ENCODE peak calls at places on chromosomes 3 and 15, in five cellular contexts. One of them, this sample, is unnamed.

GRCh38 chr15:73550190-73550589 is 83.0 kb downstream of the NPTN start:
- DNase-seq in H1: no peak
- DNase-seq in GM12878: no peak
- DNase-seq in SK-N-SH: no peak
- DNase-seq in HepG2: no peak
- DNase-seq in this sample: no peak

GRCh38 chr15:70608156-70608555 is 155.2 kb downstream of the UACA start:
- DNase-seq in SK-N-SH: no peak
- DNase-seq in H1: no peak
- DNase-seq in GM12878: no peak
- DNase-seq in HepG2: no peak
- DNase-seq in this sample: no peak

GRCh38 chr3:180932819-180933218 is 20.3 kb downstream of the FXR1 start:
- DNase-seq in HepG2: no peak
- DNase-seq in GM12878: no peak
- DNase-seq in SK-N-SH: no peak
- DNase-seq in H1: no peak
- DNase-seq in this sample: no peak

GRCh38 chr3:48503406-48504050 is 446 bp downstream of the SHISA5 start:
- DNase-seq in GM12878: no peak
- DNase-seq in SK-N-SH: no peak
- DNase-seq in HepG2: no peak
- DNase-seq in H1: no peak
- DNase-seq in this sample: no peak

GRCh38 chr15:78767331-78767951 is 43.8 kb downstream of the ADAMTS7 start:
- DNase-seq in HepG2: no peak
- DNase-seq in GM12878: no peak
- DNase-seq in H1: no peak
- DNase-seq in SK-N-SH: no peak
- DNase-seq in this sample: no peak

GRCh38 chr15:78209646-78210348 is 24.6 kb downstream of the ACSBG1 start:
- DNase-seq in SK-N-SH: no peak
- DNase-seq in H1: no peak
- DNase-seq in HepG2: no peak
- DNase-seq in GM12878: no peak
- DNase-seq in this sample: peak

GRCh38 chr15:79602731-79603130 is 170.6 kb downstream of the MINAR1 start:
- DNase-seq in GM12878: no peak
- DNase-seq in HepG2: no peak
- DNase-seq in SK-N-SH: no peak
- DNase-seq in H1: no peak
- DNase-seq in this sample: no peak

GRCh38 chr3:113895964-113896363 is 51.8 kb upstream of the ZDHHC23 start:
- DNase-seq in SK-N-SH: no peak
- DNase-seq in HepG2: no peak
- DNase-seq in H1: no peak
- DNase-seq in GM12878: no peak
- DNase-seq in this sample: peak

GRCh38 chr3:9901967-9902366 is 681 bp upstream of the IL17RE start:
- DNase-seq in H1: no peak
- DNase-seq in GM12878: no peak
- DNase-seq in SK-N-SH: no peak
- DNase-seq in HepG2: no peak
- DNase-seq in this sample: no peak

GRCh38 chr3:196202516-196202970 is 8.7 kb downstream of the ZDHHC19 start:
- DNase-seq in GM12878: no peak
- DNase-seq in SK-N-SH: no peak
- DNase-seq in H1: no peak
- DNase-seq in HepG2: peak
- DNase-seq in this sample: no peak

GRCh38 chr3:46864051-46864881 is 1.0 kb upstream of the MYL3 start:
- DNase-seq in H1: no peak
- DNase-seq in GM12878: no peak
- DNase-seq in SK-N-SH: peak
- DNase-seq in HepG2: no peak
- DNase-seq in this sample: no peak

GRCh38 chr3:28115316-28115715 is 126.1 kb upstream of the CMC1 start:
- DNase-seq in SK-N-SH: no peak
- DNase-seq in GM12878: no peak
- DNase-seq in H1: no peak
- DNase-seq in HepG2: no peak
- DNase-seq in this sample: no peak

GRCh38 chr3:99901200-99901926 is 83.7 kb downstream of the CMSS1 start:
- DNase-seq in GM12878: peak
- DNase-seq in H1: no peak
- DNase-seq in SK-N-SH: no peak
- DNase-seq in HepG2: peak
- DNase-seq in this sample: no peak

GRCh38 chr3:95172549-95172948 is 1109.7 kb downstream of the NSUN3 start:
- DNase-seq in GM12878: no peak
- DNase-seq in SK-N-SH: no peak
- DNase-seq in H1: no peak
- DNase-seq in HepG2: no peak
- DNase-seq in this sample: no peak

GRCh38 chr3:18703798-18704197 is 278.7 kb upstream of the SATB1 start:
- DNase-seq in SK-N-SH: no peak
- DNase-seq in GM12878: no peak
- DNase-seq in HepG2: no peak
- DNase-seq in H1: no peak
- DNase-seq in this sample: no peak

GRCh38 chr3:118987466-118987865 is 47.2 kb downstream of the IGSF11 start:
- DNase-seq in H1: no peak
- DNase-seq in GM12878: no peak
- DNase-seq in SK-N-SH: no peak
- DNase-seq in HepG2: no peak
- DNase-seq in this sample: no peak

GRCh38 chr3:36696799-36697198 is 67.6 kb downstream of the DCLK3 start:
- DNase-seq in H1: no peak
- DNase-seq in GM12878: no peak
- DNase-seq in SK-N-SH: peak
- DNase-seq in HepG2: no peak
- DNase-seq in this sample: no peak

GRCh38 chr3:54951405-54951804 is 23.5 kb upstream of the LRTM1 start:
- DNase-seq in H1: peak
- DNase-seq in GM12878: no peak
- DNase-seq in SK-N-SH: peak
- DNase-seq in HepG2: peak
- DNase-seq in this sample: no peak

GRCh38 chr15:90862964-90863721 is 5.2 kb upstream of the FURIN start:
- DNase-seq in SK-N-SH: no peak
- DNase-seq in GM12878: no peak
- DNase-seq in HepG2: no peak
- DNase-seq in H1: no peak
- DNase-seq in this sample: no peak

GRCh38 chr3:169252535-169252934 is 411.0 kb downstream of the MECOM start:
- DNase-seq in HepG2: no peak
- DNase-seq in SK-N-SH: no peak
- DNase-seq in H1: no peak
- DNase-seq in GM12878: no peak
- DNase-seq in this sample: no peak

DNA sequence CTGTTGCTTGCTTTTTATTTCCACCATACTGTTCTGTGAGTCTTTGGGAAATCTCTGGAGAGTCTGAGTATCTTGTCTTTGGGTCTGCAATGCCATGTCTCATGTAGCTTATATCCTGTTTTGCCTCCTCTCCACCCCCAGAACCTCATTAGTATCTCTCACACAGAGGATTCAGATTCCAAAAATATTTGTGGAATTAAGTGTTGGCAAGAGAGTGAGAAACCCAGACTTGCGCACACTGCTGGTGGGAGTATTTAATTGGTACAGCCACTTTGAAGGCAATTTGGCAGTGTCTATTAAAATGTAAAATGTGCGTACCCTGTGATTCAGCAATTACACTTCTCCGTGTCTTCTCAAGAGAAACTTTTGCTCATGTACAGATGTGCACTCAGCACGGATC is 68.6 kb downstream of the ZNF621 start:
- DNase-seq in SK-N-SH: no peak
- DNase-seq in HepG2: no peak
- DNase-seq in H1: no peak
- DNase-seq in GM12878: no peak
- DNase-seq in this sample: no peak
- TF ChIP-seq JUND in SK-N-SH: no peak
- TF ChIP-seq JUND in HepG2: no peak
- TF ChIP-seq JUND in H1: no peak
- TF ChIP-seq JUND in GM12878: no peak
- TF ChIP-seq JUND in this sample: no peak

GRCh38 chr15:72098076-72098475 is 19.9 kb downstream of the MYO9A start:
- DNase-seq in GM12878: no peak
- DNase-seq in H1: no peak
- DNase-seq in HepG2: no peak
- DNase-seq in SK-N-SH: no peak
- DNase-seq in this sample: no peak
- TF ChIP-seq JUND in GM12878: no peak
- TF ChIP-seq JUND in H1: no peak
- TF ChIP-seq JUND in HepG2: no peak
- TF ChIP-seq JUND in SK-N-SH: no peak
- TF ChIP-seq JUND in this sample: no peak

GRCh38 chr3:53092942-53093341 is 37.3 kb downstream of the RFT1 start:
- DNase-seq in HepG2: peak
- DNase-seq in GM12878: no peak
- DNase-seq in H1: no peak
- DNase-seq in SK-N-SH: no peak
- DNase-seq in this sample: no peak

GRCh38 chr3:53092216-53092615 is 38.0 kb downstream of the RFT1 start:
- DNase-seq in GM12878: no peak
- DNase-seq in HepG2: no peak
- DNase-seq in H1: no peak
- DNase-seq in SK-N-SH: no peak
- DNase-seq in this sample: no peak

GRCh38 chr3:53089511-53089910 is 40.7 kb downstream of the RFT1 start:
- DNase-seq in H1: no peak
- DNase-seq in SK-N-SH: no peak
- DNase-seq in GM12878: no peak
- DNase-seq in HepG2: no peak
- DNase-seq in this sample: no peak

GRCh38 chr3:53085476-53085875 is 39.6 kb upstream of the SFMBT1 start:
- DNase-seq in H1: no peak
- DNase-seq in SK-N-SH: no peak
- DNase-seq in GM12878: no peak
- DNase-seq in HepG2: no peak
- DNase-seq in this sample: no peak

DNA sequence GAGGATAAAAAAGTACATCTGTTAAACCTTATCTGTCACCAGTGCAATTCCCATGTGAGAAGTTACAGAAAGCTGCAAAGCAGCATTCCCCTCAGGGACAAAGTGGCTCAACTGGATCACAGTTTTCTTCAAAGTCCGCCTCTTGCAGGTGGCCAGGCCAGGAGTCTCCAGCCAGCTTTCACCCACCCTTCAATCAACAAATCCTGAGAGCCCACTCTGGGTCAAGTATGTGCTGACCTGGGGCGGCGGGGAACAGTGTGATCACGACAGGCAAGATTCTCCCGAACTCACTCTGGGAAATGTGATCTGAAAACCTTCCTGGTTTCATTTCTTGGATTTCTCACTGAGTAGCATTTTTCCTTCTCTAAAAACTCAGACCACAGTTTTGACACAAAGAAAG is 39.2 kb downstream of the RFT1 start:
- DNase-seq in GM12878: no peak
- DNase-seq in H1: no peak
- DNase-seq in SK-N-SH: no peak
- DNase-seq in HepG2: no peak
- DNase-seq in this sample: no peak
- TF ChIP-seq JUND in GM12878: no peak
- TF ChIP-seq JUND in H1: no peak
- TF ChIP-seq JUND in SK-N-SH: no peak
- TF ChIP-seq JUND in HepG2: no peak
- TF ChIP-seq JUND in this sample: no peak

GRCh38 chr3:139473155-139473771 is 3.1 kb downstream of the RBP2 start:
- DNase-seq in SK-N-SH: no peak
- DNase-seq in GM12878: no peak
- DNase-seq in HepG2: no peak
- DNase-seq in H1: no peak
- DNase-seq in this sample: no peak
- TF ChIP-seq JUND in SK-N-SH: no peak
- TF ChIP-seq JUND in GM12878: no peak
- TF ChIP-seq JUND in HepG2: no peak
- TF ChIP-seq JUND in H1: no peak
- TF ChIP-seq JUND in this sample: no peak

GRCh38 chr15:57667171-57667924 is 39.2 kb upstream of the POLR2M start:
- DNase-seq in SK-N-SH: peak
- DNase-seq in GM12878: no peak
- DNase-seq in HepG2: peak
- DNase-seq in H1: no peak
- DNase-seq in this sample: peak
- TF ChIP-seq JUND in SK-N-SH: no peak
- TF ChIP-seq JUND in GM12878: no peak
- TF ChIP-seq JUND in HepG2: no peak
- TF ChIP-seq JUND in H1: no peak
- TF ChIP-seq JUND in this sample: no peak

GRCh38 chr15:65033659-65034269 is 4.3 kb upstream of the MTFMT start:
- DNase-seq in H1: no peak
- DNase-seq in HepG2: peak
- DNase-seq in SK-N-SH: peak
- DNase-seq in GM12878: no peak
- DNase-seq in this sample: peak
- TF ChIP-seq JUND in H1: no peak
- TF ChIP-seq JUND in HepG2: no peak
- TF ChIP-seq JUND in SK-N-SH: no peak
- TF ChIP-seq JUND in GM12878: no peak
- TF ChIP-seq JUND in this sample: no peak

This sample was measured in T47D.